ENCODE peak calls at places on chromosomes 4 and X, in eight cellular contexts. One of them, this sample, is unnamed.
A peak's percentile ranks its signal among the peaks of the same experiment; 100 is the strongest.

GRCh38 chrX:635428-636192 is 5.0 kb downstream of the SHOX start:
- DNase-seq in dorsolateral prefrontal cortex: no peak
- DNase-seq in fibroblast of the aortic adventitia: no peak
- DNase-seq in fibroblast of lung: no peak
- DNase-seq in KBM-7: no peak
- DNase-seq in T-helper 2 cell: no peak
- DNase-seq in kidney: no peak
- DNase-seq in H9: peak; percentile 66
- DNase-seq in this sample: no peak

GRCh38 chrX:103343105-103343504 is 13.1 kb downstream of the TCEAL7 start:
- DNase-seq in KBM-7: peak; percentile 51
- DNase-seq in H9: no peak
- DNase-seq in fibroblast of the aortic adventitia: peak; percentile 71
- DNase-seq in kidney: no peak
- DNase-seq in fibroblast of lung: peak; percentile 65
- DNase-seq in T-helper 2 cell: no peak
- DNase-seq in dorsolateral prefrontal cortex: peak; percentile 30
- DNase-seq in this sample: no peak

GRCh38 chr4:38371391-38371851 is 292.6 kb upstream of the KLF3 start:
- DNase-seq in KBM-7: no peak
- DNase-seq in dorsolateral prefrontal cortex: no peak
- DNase-seq in fibroblast of lung: peak; percentile 32
- DNase-seq in kidney: no peak
- DNase-seq in T-helper 2 cell: no peak
- DNase-seq in fibroblast of the aortic adventitia: peak; percentile 83
- DNase-seq in H9: no peak
- DNase-seq in this sample: no peak

GRCh38 chr4:148778980-148779675 is 336.9 kb upstream of the NR3C2 start:
- DNase-seq in dorsolateral prefrontal cortex: no peak
- DNase-seq in KBM-7: no peak
- DNase-seq in kidney: no peak
- DNase-seq in fibroblast of the aortic adventitia: no peak
- DNase-seq in fibroblast of lung: no peak
- DNase-seq in T-helper 2 cell: no peak
- DNase-seq in H9: no peak
- DNase-seq in this sample: no peak

GRCh38 chrX:3257471-3257870 is 89.0 kb downstream of the MXRA5 start:
- DNase-seq in fibroblast of the aortic adventitia: no peak
- DNase-seq in H9: no peak
- DNase-seq in kidney: no peak
- DNase-seq in KBM-7: no peak
- DNase-seq in T-helper 2 cell: no peak
- DNase-seq in dorsolateral prefrontal cortex: no peak
- DNase-seq in fibroblast of lung: no peak
- DNase-seq in this sample: no peak

GRCh38 chr4:159446266-159446976 is 343.5 kb downstream of the RAPGEF2 start:
- DNase-seq in dorsolateral prefrontal cortex: peak; percentile 24
- DNase-seq in fibroblast of the aortic adventitia: peak; percentile 82
- DNase-seq in T-helper 2 cell: no peak
- DNase-seq in H9: peak; percentile 50
- DNase-seq in fibroblast of lung: peak; percentile 84
- DNase-seq in kidney: peak; percentile 49
- DNase-seq in KBM-7: peak; percentile 66
- DNase-seq in this sample: no peak

GRCh38 chr4:26108024-26108423 is 194.0 kb downstream of the SMIM20 start:
- DNase-seq in dorsolateral prefrontal cortex: no peak
- DNase-seq in H9: no peak
- DNase-seq in KBM-7: no peak
- DNase-seq in fibroblast of lung: no peak
- DNase-seq in fibroblast of the aortic adventitia: no peak
- DNase-seq in kidney: no peak
- DNase-seq in T-helper 2 cell: no peak
- DNase-seq in this sample: no peak

GRCh38 chr4:139686988-139687387 is 21.4 kb downstream of the MGST2 start:
- DNase-seq in kidney: no peak
- DNase-seq in fibroblast of the aortic adventitia: no peak
- DNase-seq in dorsolateral prefrontal cortex: no peak
- DNase-seq in fibroblast of lung: no peak
- DNase-seq in KBM-7: no peak
- DNase-seq in T-helper 2 cell: no peak
- DNase-seq in H9: no peak
- DNase-seq in this sample: no peak

GRCh38 chrX:80430826-80431501 is 10.7 kb downstream of the TENT5D start:
- DNase-seq in fibroblast of lung: no peak
- DNase-seq in fibroblast of the aortic adventitia: peak; percentile 37
- DNase-seq in dorsolateral prefrontal cortex: no peak
- DNase-seq in T-helper 2 cell: no peak
- DNase-seq in kidney: no peak
- DNase-seq in KBM-7: peak; percentile 29
- DNase-seq in H9: no peak
- DNase-seq in this sample: no peak

GRCh38 chrX:1316527-1316926 is 20.1 kb upstream of the IL3RA start:
- DNase-seq in kidney: peak; percentile 74
- DNase-seq in fibroblast of lung: no peak
- DNase-seq in KBM-7: peak; percentile 98
- DNase-seq in H9: no peak
- DNase-seq in T-helper 2 cell: no peak
- DNase-seq in dorsolateral prefrontal cortex: peak; percentile 47
- DNase-seq in fibroblast of the aortic adventitia: no peak
- DNase-seq in this sample: no peak

GRCh38 chrX:153370293-153371055 is 30.7 kb downstream of the PNMA6E start:
- DNase-seq in T-helper 2 cell: no peak
- DNase-seq in fibroblast of lung: peak; percentile 3
- DNase-seq in KBM-7: no peak
- DNase-seq in H9: no peak
- DNase-seq in fibroblast of the aortic adventitia: no peak
- DNase-seq in kidney: no peak
- DNase-seq in dorsolateral prefrontal cortex: no peak
- DNase-seq in this sample: no peak

GRCh38 chr4:39446842-39447573 is 11.7 kb downstream of the RPL9 start:
- DNase-seq in kidney: peak; percentile 90
- DNase-seq in fibroblast of lung: peak; percentile 60
- DNase-seq in T-helper 2 cell: peak; percentile 34
- DNase-seq in dorsolateral prefrontal cortex: peak; percentile 19
- DNase-seq in fibroblast of the aortic adventitia: peak; percentile 40
- DNase-seq in H9: peak; percentile 82
- DNase-seq in KBM-7: no peak
- DNase-seq in this sample: peak; percentile 80

GRCh38 chr4:85790582-85790981 is 315.6 kb downstream of the ARHGAP24 start:
- DNase-seq in KBM-7: no peak
- DNase-seq in fibroblast of lung: peak; percentile 52
- DNase-seq in H9: no peak
- DNase-seq in T-helper 2 cell: no peak
- DNase-seq in fibroblast of the aortic adventitia: peak; percentile 72
- DNase-seq in kidney: no peak
- DNase-seq in dorsolateral prefrontal cortex: no peak
- DNase-seq in this sample: no peak

GRCh38 chr4:106690487-106690886 is 321.9 kb upstream of the GIMD1 start:
- DNase-seq in fibroblast of the aortic adventitia: peak; percentile 13
- DNase-seq in dorsolateral prefrontal cortex: no peak
- DNase-seq in fibroblast of lung: peak; percentile 28
- DNase-seq in H9: no peak
- DNase-seq in kidney: no peak
- DNase-seq in T-helper 2 cell: no peak
- DNase-seq in KBM-7: peak; percentile 81
- DNase-seq in this sample: no peak

GRCh38 chr4:41379230-41379629 is 122.5 kb downstream of the UCHL1 start:
- DNase-seq in dorsolateral prefrontal cortex: no peak
- DNase-seq in fibroblast of the aortic adventitia: no peak
- DNase-seq in H9: no peak
- DNase-seq in kidney: no peak
- DNase-seq in KBM-7: no peak
- DNase-seq in T-helper 2 cell: no peak
- DNase-seq in fibroblast of lung: no peak
- DNase-seq in this sample: no peak

GRCh38 chr4:165810726-165811125 is 62.3 kb upstream of the TLL1 start:
- DNase-seq in fibroblast of the aortic adventitia: peak; percentile 17
- DNase-seq in fibroblast of lung: no peak
- DNase-seq in kidney: no peak
- DNase-seq in T-helper 2 cell: no peak
- DNase-seq in H9: no peak
- DNase-seq in KBM-7: no peak
- DNase-seq in dorsolateral prefrontal cortex: no peak
- DNase-seq in this sample: no peak

GRCh38 chr4:139913995-139914394 is 240.0 kb downstream of the MAML3 start:
- DNase-seq in KBM-7: no peak
- DNase-seq in kidney: no peak
- DNase-seq in fibroblast of lung: peak; percentile 76
- DNase-seq in dorsolateral prefrontal cortex: no peak
- DNase-seq in fibroblast of the aortic adventitia: peak; percentile 81
- DNase-seq in H9: no peak
- DNase-seq in T-helper 2 cell: no peak
- DNase-seq in this sample: no peak

GRCh38 chr4:108193891-108194672 is 25.4 kb upstream of the LEF1 start:
- DNase-seq in H9: peak; percentile 41
- DNase-seq in kidney: no peak
- DNase-seq in fibroblast of the aortic adventitia: no peak
- DNase-seq in T-helper 2 cell: no peak
- DNase-seq in fibroblast of lung: no peak
- DNase-seq in KBM-7: no peak
- DNase-seq in dorsolateral prefrontal cortex: no peak
- DNase-seq in this sample: no peak

GRCh38 chr4:55018521-55018920 is 106.9 kb downstream of the KDR start:
- DNase-seq in dorsolateral prefrontal cortex: no peak
- DNase-seq in fibroblast of the aortic adventitia: no peak
- DNase-seq in KBM-7: no peak
- DNase-seq in T-helper 2 cell: no peak
- DNase-seq in fibroblast of lung: peak; percentile 53
- DNase-seq in kidney: no peak
- DNase-seq in H9: no peak
- DNase-seq in this sample: no peak

GRCh38 chr4:151431728-151432127 is 22.8 kb downstream of the FHIP1A start:
- DNase-seq in fibroblast of the aortic adventitia: no peak
- DNase-seq in fibroblast of lung: no peak
- DNase-seq in H9: no peak
- DNase-seq in T-helper 2 cell: no peak
- DNase-seq in KBM-7: no peak
- DNase-seq in dorsolateral prefrontal cortex: no peak
- DNase-seq in kidney: no peak
- DNase-seq in this sample: no peak

GRCh38 chrX:78886550-78886949 is 58.6 kb upstream of the P2RY10 start:
- DNase-seq in dorsolateral prefrontal cortex: no peak
- DNase-seq in kidney: no peak
- DNase-seq in H9: no peak
- DNase-seq in T-helper 2 cell: no peak
- DNase-seq in KBM-7: peak; percentile 69
- DNase-seq in fibroblast of the aortic adventitia: peak; percentile 28
- DNase-seq in fibroblast of lung: no peak
- DNase-seq in this sample: no peak

GRCh38 chrX:47278684-47279083 is 45.9 kb downstream of the USP11 start:
- DNase-seq in T-helper 2 cell: no peak
- DNase-seq in H9: no peak
- DNase-seq in fibroblast of the aortic adventitia: peak; percentile 33
- DNase-seq in dorsolateral prefrontal cortex: no peak
- DNase-seq in KBM-7: no peak
- DNase-seq in fibroblast of lung: peak; percentile 46
- DNase-seq in kidney: no peak
- DNase-seq in this sample: no peak

GRCh38 chrX:134026732-134027311 is 41.4 kb upstream of the GPC3 start:
- DNase-seq in fibroblast of lung: peak; percentile 53
- DNase-seq in H9: peak; percentile 61
- DNase-seq in dorsolateral prefrontal cortex: no peak
- DNase-seq in KBM-7: peak; percentile 24
- DNase-seq in kidney: no peak
- DNase-seq in fibroblast of the aortic adventitia: peak; percentile 28
- DNase-seq in T-helper 2 cell: no peak
- DNase-seq in this sample: no peak

GRCh38 chrX:32868524-32868895 is 342.8 kb downstream of the DMD start:
- DNase-seq in T-helper 2 cell: no peak
- DNase-seq in KBM-7: no peak
- DNase-seq in kidney: no peak
- DNase-seq in dorsolateral prefrontal cortex: no peak
- DNase-seq in fibroblast of lung: no peak
- DNase-seq in H9: no peak
- DNase-seq in fibroblast of the aortic adventitia: no peak
- DNase-seq in this sample: no peak

GRCh38 chr4:118774989-118775388 is 60.9 kb downstream of the SEC24D start:
- DNase-seq in kidney: no peak
- DNase-seq in fibroblast of the aortic adventitia: no peak
- DNase-seq in KBM-7: no peak
- DNase-seq in dorsolateral prefrontal cortex: no peak
- DNase-seq in T-helper 2 cell: no peak
- DNase-seq in fibroblast of lung: no peak
- DNase-seq in H9: no peak
- DNase-seq in this sample: no peak

GRCh38 chrX:74104356-74105065 is 199.5 kb upstream of the ZCCHC13 start:
- DNase-seq in KBM-7: no peak
- DNase-seq in fibroblast of lung: no peak
- DNase-seq in T-helper 2 cell: no peak
- DNase-seq in kidney: no peak
- DNase-seq in fibroblast of the aortic adventitia: no peak
- DNase-seq in H9: no peak
- DNase-seq in dorsolateral prefrontal cortex: no peak
- DNase-seq in this sample: no peak

GRCh38 chr4:78002260-78002659 is 54.9 kb upstream of the FRAS1 start:
- DNase-seq in fibroblast of lung: no peak
- DNase-seq in kidney: no peak
- DNase-seq in KBM-7: no peak
- DNase-seq in H9: no peak
- DNase-seq in dorsolateral prefrontal cortex: no peak
- DNase-seq in fibroblast of the aortic adventitia: peak; percentile 18
- DNase-seq in T-helper 2 cell: no peak
- DNase-seq in this sample: no peak

GRCh38 chr4:151110236-151110635 is 10.8 kb downstream of the RPS3A start:
- DNase-seq in fibroblast of lung: no peak
- DNase-seq in dorsolateral prefrontal cortex: no peak
- DNase-seq in T-helper 2 cell: no peak
- DNase-seq in KBM-7: no peak
- DNase-seq in kidney: no peak
- DNase-seq in H9: no peak
- DNase-seq in fibroblast of the aortic adventitia: no peak
- DNase-seq in this sample: no peak

GRCh38 chrX:154720067-154720466 is 30.8 kb downstream of the GAB3 start:
- DNase-seq in dorsolateral prefrontal cortex: no peak
- DNase-seq in kidney: no peak
- DNase-seq in KBM-7: no peak
- DNase-seq in H9: no peak
- DNase-seq in fibroblast of lung: no peak
- DNase-seq in T-helper 2 cell: no peak
- DNase-seq in fibroblast of the aortic adventitia: no peak
- DNase-seq in this sample: no peak

GRCh38 chrX:56318076-56318475 is 85.9 kb downstream of the KLF8 start:
- DNase-seq in kidney: no peak
- DNase-seq in dorsolateral prefrontal cortex: no peak
- DNase-seq in KBM-7: no peak
- DNase-seq in H9: no peak
- DNase-seq in fibroblast of the aortic adventitia: no peak
- DNase-seq in T-helper 2 cell: no peak
- DNase-seq in fibroblast of lung: no peak
- DNase-seq in this sample: no peak

This sample was measured in activated B cell treated with CpG ODN at 0.5 μM for 24 hours.